ENCODE peak calls at places on chromosomes 4 and X, in six cellular contexts. L, N, B, J, Z and D are unnamed samples.

GRCh38 chr4:173399016-173399415 is at the start of gene SCRG1:
- DNase-seq in L (no peak), N (no peak), B (no peak), J (peak), Z (no peak), D (no peak)

GRCh38 chrX:23764585-23764984 is 18.4 kb upstream of the SAT1 start:
- DNase-seq in L (no peak), N (no peak), B (no peak), J (no peak), Z (no peak), D (no peak)

GRCh38 chr4:93029774-93030173 is 726.0 kb downstream of the GRID2 start:
- DNase-seq in L (no peak), N (no peak), B (no peak), J (no peak), Z (no peak), D (no peak)

GRCh38 chrX:128975716-128976115 is 547.6 kb downstream of the SMARCA1 start:
- DNase-seq in L (no peak), N (no peak), B (no peak), J (no peak), Z (peak), D (no peak)

GRCh38 chr4:143616771-143617170 is 83.7 kb downstream of the FREM3 start:
- DNase-seq in L (no peak), N (no peak), B (no peak), J (no peak), Z (no peak), D (peak)

GRCh38 chr4:69617083-69617694 is 22.3 kb downstream of the UGT2A2 start:
- DNase-seq in L (no peak), N (no peak), B (no peak), J (peak), Z (peak), D (peak)

GRCh38 chrX:29581223-29581622 is 634.1 kb upstream of the MAGEB2 start:
- DNase-seq in L (no peak), N (no peak), B (no peak), J (no peak), Z (no peak), D (no peak)

GRCh38 chrX:69065451-69065850 is 99.8 kb downstream of the PJA1 start:
- DNase-seq in L (no peak), N (no peak), B (no peak), J (peak), Z (no peak), D (peak)

GRCh38 chr4:73392936-73393335 is 11.2 kb upstream of the ALB start:
- DNase-seq in L (no peak), N (no peak), B (no peak), J (no peak), Z (no peak), D (no peak)

GRCh38 chr4:1793496-1793840 is 375 bp downstream of the FGFR3 start:
- DNase-seq in L (no peak), N (peak), B (peak), J (no peak), Z (peak), D (no peak)

GRCh38 chr4:1211951-1212545 is 36.9 kb downstream of the CTBP1 start:
- DNase-seq in L (no peak), N (peak), B (no peak), J (no peak), Z (no peak), D (no peak)

GRCh38 chr4:531076-531475 is 32.1 kb downstream of the PIGG start:
- DNase-seq in L (no peak), N (no peak), B (no peak), J (no peak), Z (no peak), D (no peak)

GRCh38 chrX:131621650-131622049 is 77.8 kb downstream of the OR13H1 start:
- DNase-seq in L (no peak), N (no peak), B (no peak), J (no peak), Z (no peak), D (no peak)

GRCh38 chr4:136316961-136317360 is 1215.3 kb downstream of the PCDH18 start:
- DNase-seq in L (no peak), N (no peak), B (no peak), J (no peak), Z (no peak), D (no peak)

GRCh38 chr4:33998204-33998603 is 2246.1 kb downstream of the ARAP2 start:
- DNase-seq in L (no peak), N (no peak), B (no peak), J (no peak), Z (no peak), D (no peak)